ENCODE peak calls at places on chromosomes 2 and 18, in eight cellular contexts. R is ovary; S is EL; A is NCI-H1105 treated with DMSO at 0.1 percent for 48 hours; W is activated CD4-positive, CD25-positive, alpha-beta regulatory T cell; D is A172; N is GM06990; Q is T-helper 9 cell. Y is an unnamed sample.

GRCh38 chr2:229474125-229474524 is 203.0 kb upstream of the PID1 start:
- DNase-seq in R (no peak), N (no peak), D (no peak), A (no peak), S (no peak), Q (no peak), W (no peak), Y (no peak)

GRCh38 chr2:70979626-70980025 is 1.2 kb downstream of the ANKRD53 start:
- DNase-seq in A (no peak), Q (no peak), N (no peak), D (no peak), S (no peak), W (no peak), R (no peak), Y (no peak)

GRCh38 chr2:45554073-45554742 is 56.9 kb downstream of the SRBD1 start:
- DNase-seq in R (no peak), D (peak; percentile 40), S (peak; percentile 57), Q (no peak), A (no peak), W (no peak), N (no peak), Y (no peak)

GRCh38 chr18:58054041-58054733 is 10.2 kb downstream of the NEDD4L start:
- DNase-seq in D (no peak), Q (no peak), A (no peak), R (no peak), N (no peak), S (peak; percentile 62), W (no peak), Y (no peak)

GRCh38 chr18:62979172-62979571 is 263.8 kb downstream of the PHLPP1 start:
- DNase-seq in D (peak; percentile 54), A (peak; percentile 93), N (no peak), W (no peak), S (peak; percentile 78), Q (no peak), R (peak; percentile 66), Y (peak; percentile 56)

GRCh38 chr2:74493546-74493945 is 5.9 kb downstream of the LBX2 start:
- DNase-seq in R (no peak), D (no peak), S (peak; percentile 63), W (no peak), Q (no peak), N (no peak), A (no peak), Y (no peak)

GRCh38 chr2:120770176-120770575 is 34.5 kb downstream of the GLI2 start:
- DNase-seq in A (no peak), W (no peak), Q (no peak), D (no peak), R (no peak), N (no peak), S (no peak), Y (no peak)

GRCh38 chr2:200177971-200178911 is 128.3 kb upstream of the SPATS2L start:
- DNase-seq in D (peak; percentile 19), A (no peak), Q (no peak), S (peak; percentile 86), W (no peak), N (no peak), R (peak; percentile 23), Y (no peak)

GRCh38 chr2:60551241-60552095 is 2.0 kb downstream of the BCL11A start:
- DNase-seq in D (no peak), R (peak; percentile 17), S (peak; percentile 41), W (no peak), Q (no peak), A (peak; percentile 51), N (peak; percentile 78), Y (no peak)

GRCh38 chr2:49129034-49129433 is 25.3 kb downstream of the FSHR start:
- DNase-seq in W (no peak), S (no peak), A (no peak), D (no peak), N (peak; percentile 8), R (no peak), Q (no peak), Y (no peak)

GRCh38 chr2:38099096-38099997 is 23.4 kb upstream of the CYP1B1 start:
- DNase-seq in R (no peak), A (no peak), D (no peak), Q (no peak), W (no peak), N (no peak), S (no peak), Y (no peak)

GRCh38 chr2:12330916-12331315 is 385.8 kb upstream of the TRIB2 start:
- DNase-seq in N (no peak), A (no peak), D (peak; percentile 73), S (peak; percentile 71), Q (no peak), R (no peak), W (no peak), Y (peak; percentile 28)

GRCh38 chr2:83837823-83838222 is 621.3 kb downstream of the SUCLG1 start:
- DNase-seq in Q (no peak), R (no peak), A (no peak), S (no peak), W (no peak), D (no peak), N (no peak), Y (no peak)

GRCh38 chr2:227932403-227932802 is 61.0 kb downstream of the DAW1 start:
- DNase-seq in S (no peak), D (no peak), Q (no peak), R (no peak), W (no peak), N (no peak), A (no peak), Y (no peak)

GRCh38 chr2:105114551-105114950 is 76.7 kb downstream of the MRPS9 start:
- DNase-seq in D (peak; percentile 85), R (no peak), Q (no peak), A (peak; percentile 65), W (no peak), S (peak; percentile 63), N (peak; percentile 23), Y (peak; percentile 32)

GRCh38 chr2:74544634-74545033 is 9.1 kb downstream of the LOXL3 start:
- DNase-seq in A (peak; percentile 3), Q (no peak), D (no peak), N (no peak), S (no peak), R (no peak), W (no peak), Y (no peak)

GRCh38 chr18:6509417-6510198 is 94.9 kb upstream of the L3MBTL4 start:
- DNase-seq in D (no peak), W (no peak), S (peak; percentile 10), Q (no peak), A (no peak), N (peak; percentile 4), R (no peak), Y (no peak)

GRCh38 chr2:189552991-189553404 is 27.6 kb downstream of the SLC40A1 start:
- DNase-seq in N (no peak), W (no peak), D (peak; percentile 16), Q (no peak), R (no peak), S (no peak), A (no peak), Y (no peak)

GRCh38 chr2:85551698-85552678 is 9.3 kb downstream of the GGCX start:
- DNase-seq in R (peak; percentile 69), Q (peak; percentile 89), S (peak; percentile 70), W (peak; percentile 84), D (peak; percentile 83), N (peak; percentile 48), A (peak; percentile 62), Y (no peak)

GRCh38 chr2:157839162-157839801 is 36.8 kb downstream of the ACVR1 start:
- DNase-seq in W (no peak), D (peak; percentile 53), N (no peak), Q (no peak), R (peak; percentile 15), S (peak; percentile 75), A (peak; percentile 80), Y (no peak)

GRCh38 chr2:240355001-240355891 is 80.2 kb upstream of the GPC1 start:
- DNase-seq in A (no peak), R (no peak), Q (no peak), W (no peak), S (peak; percentile 43), D (peak; percentile 29), N (no peak), Y (no peak)

GRCh38 chr2:231370749-231371429 is 24.6 kb upstream of the B3GNT7 start:
- DNase-seq in R (no peak), W (no peak), Q (no peak), N (no peak), A (no peak), S (no peak), D (no peak), Y (no peak)

GRCh38 chr2:115303-115702 is 69.0 kb upstream of the FAM110C start:
- DNase-seq in A (no peak), S (no peak), Q (no peak), R (no peak), D (peak; percentile 26), N (no peak), W (no peak), Y (no peak)

GRCh38 chr2:186848873-186849578 is at the start of gene ZSWIM2:
- DNase-seq in W (no peak), D (peak; percentile 77), N (peak; percentile 67), S (peak; percentile 87), Q (no peak), A (peak; percentile 95), R (peak; percentile 38), Y (peak; percentile 83)

GRCh38 chr2:74715071-74715791 is 61.2 kb downstream of the SEMA4F start:
- DNase-seq in A (peak; percentile 56), N (peak; percentile 76), W (peak; percentile 71), R (peak; percentile 81), Q (peak; percentile 76), D (peak; percentile 60), S (peak; percentile 83), Y (peak; percentile 78)

GRCh38 chr2:219627105-219628100 is at the start of gene SLC4A3:
- DNase-seq in N (no peak), Q (no peak), D (no peak), W (no peak), S (peak; percentile 50), A (peak; percentile 26), R (peak; percentile 60), Y (no peak)

GRCh38 chr2:10297950-10298349 is 4.8 kb upstream of the HPCAL1 start:
- DNase-seq in Q (peak; percentile 53), W (peak; percentile 11), D (peak; percentile 99), A (no peak), N (no peak), S (peak; percentile 96), R (peak; percentile 57), Y (peak; percentile 96)

GRCh38 chr18:3952031-3952430 is 502.1 kb downstream of the TGIF1 start:
- DNase-seq in S (no peak), Q (no peak), R (no peak), D (no peak), A (no peak), N (no peak), W (no peak), Y (no peak)

GRCh38 chr2:20470211-20470610 is 23.3 kb downstream of the RHOB start:
- DNase-seq in D (no peak), W (no peak), A (no peak), N (no peak), Q (no peak), S (no peak), R (no peak), Y (no peak)

GRCh38 chr2:43276962-43277383 is 50.6 kb upstream of the ZFP36L2 start:
- DNase-seq in A (peak; percentile 23), W (no peak), R (no peak), Q (no peak), S (peak; percentile 36), D (peak; percentile 49), N (no peak), Y (no peak)

GRCh38 chr2:151796774-151797173 is 31.4 kb downstream of the ARL5A start:
- DNase-seq in R (no peak), W (no peak), Q (no peak), S (no peak), D (no peak), N (no peak), A (no peak), Y (no peak)

GRCh38 chr2:240387669-240388358 is 47.6 kb upstream of the GPC1 start:
- DNase-seq in N (no peak), W (no peak), S (peak; percentile 98), D (peak; percentile 97), Q (no peak), R (peak; percentile 54), A (no peak), Y (peak; percentile 83)